ENCODE peak calls at places on chromosomes 12 and 14, in ten cellular contexts. G is stimulated activated CD4-positive, alpha-beta T cell treated with anti-CD3 and anti-CD28 coated beads, TNF-alpha, amount 100 ng/mL, for 24 hours; B is myocyte; S is ACHN; A is lower lobe of right lung; Y is NCI-H146; U is cardiac fibroblast; T is activated naive CD4-positive, alpha-beta T cell treated with anti-CD3 and anti-CD28 coated beads, Interleukin-2, amount 50 U/mL, for 16 hours; M is AG04450; N is non-pigmented ciliary epithelial cell. P is an unnamed sample.

GRCh38 chr12:52612431-52613290 is 5.7 kb downstream of the KRT73 start:
- DNase-seq in T (no peak), N (no peak), B (no peak), G (no peak), M (no peak), U (no peak), Y (no peak), A (no peak), S (no peak), P (no peak)

GRCh38 chr12:75666980-75667359 is 155.6 kb upstream of the KRR1 start:
- DNase-seq in B (peak), U (peak), T (no peak), A (no peak), M (no peak), S (no peak), G (no peak), N (peak), Y (no peak), P (no peak)

GRCh38 chr12:81712536-81712935 is 46.6 kb downstream of the PPFIA2 start:
- DNase-seq in U (no peak), Y (no peak), M (no peak), N (no peak), B (no peak), T (no peak), S (no peak), A (no peak), G (no peak), P (no peak)

GRCh38 chr14:21352587-21352986 is 31.2 kb downstream of the SUPT16H start:
- DNase-seq in Y (no peak), S (no peak), A (peak), B (no peak), G (no peak), M (no peak), N (no peak), T (no peak), U (no peak), P (no peak)

GRCh38 chr14:80055226-80055625 is 156.1 kb downstream of the DIO2 start:
- DNase-seq in Y (no peak), N (no peak), U (no peak), B (no peak), T (no peak), A (no peak), G (no peak), S (no peak), M (no peak), P (no peak)

GRCh38 chr12:4743046-4743445 is 22.8 kb downstream of the GALNT8 start:
- DNase-seq in B (no peak), S (peak), Y (no peak), A (no peak), T (no peak), M (no peak), U (no peak), N (no peak), G (no peak), P (no peak)

GRCh38 chr12:6963016-6963731 is 7.3 kb downstream of the PHB2 start:
- DNase-seq in G (no peak), T (no peak), Y (peak), M (no peak), S (no peak), N (no peak), B (no peak), U (no peak), A (peak), P (no peak)

GRCh38 chr14:95961481-95961880 is 77.7 kb upstream of the C14orf132 start:
- DNase-seq in U (no peak), S (no peak), Y (no peak), A (no peak), M (no peak), N (no peak), B (peak), G (no peak), T (no peak), P (no peak)

GRCh38 chr12:109739747-109740693 is 26.4 kb downstream of the FAM222A start:
- DNase-seq in N (no peak), Y (no peak), G (no peak), M (no peak), A (peak), U (no peak), B (no peak), T (peak), S (peak), P (no peak)

GRCh38 chr12:28563926-28564325 is 373.7 kb downstream of the CCDC91 start:
- DNase-seq in U (peak), A (no peak), B (no peak), M (peak), Y (no peak), S (no peak), G (no peak), N (no peak), T (no peak), P (no peak)

GRCh38 chr12:41419151-41419893 is 231.2 kb downstream of the PDZRN4 start:
- DNase-seq in U (no peak), T (no peak), M (no peak), N (no peak), S (no peak), Y (no peak), G (no peak), A (no peak), B (no peak), P (no peak)

GRCh38 chr12:108802666-108803036 is 54.7 kb downstream of the SSH1 start:
- DNase-seq in Y (no peak), A (no peak), T (no peak), M (no peak), N (no peak), U (peak), S (no peak), G (no peak), B (no peak), P (no peak)

GRCh38 chr12:68620528-68620927 is 9.8 kb downstream of the RAP1B start:
- DNase-seq in G (no peak), Y (no peak), N (no peak), A (no peak), M (no peak), T (no peak), B (no peak), S (no peak), U (no peak), P (no peak)

GRCh38 chr14:29895591-29896043 is 32.0 kb downstream of the PRKD1 start:
- DNase-seq in N (no peak), B (no peak), S (no peak), T (no peak), Y (peak), U (no peak), A (peak), G (no peak), M (no peak), P (no peak)

GRCh38 chr12:3725267-3726115 is 27.4 kb downstream of the CRACR2A start:
- DNase-seq in U (peak), T (no peak), G (no peak), S (no peak), Y (no peak), N (no peak), B (no peak), M (no peak), A (no peak), P (no peak)

GRCh38 chr14:60101801-60102200 is 10.1 kb downstream of the PCNX4 start:
- DNase-seq in T (no peak), S (no peak), A (no peak), U (no peak), Y (no peak), M (no peak), B (no peak), G (no peak), N (no peak), P (no peak)

GRCh38 chr12:73798523-73798922 is 739.1 kb upstream of the ATXN7L3B start:
- DNase-seq in U (no peak), S (no peak), N (peak), T (no peak), G (no peak), B (no peak), A (no peak), Y (no peak), M (no peak), P (no peak)

GRCh38 chr14:92495041-92495440 is 18.5 kb upstream of the RIN3 start:
- DNase-seq in B (no peak), U (peak), T (no peak), M (no peak), S (no peak), A (no peak), G (no peak), Y (no peak), N (no peak), P (no peak)

GRCh38 chr14:24080888-24081738 is 9.8 kb downstream of the CPNE6 start:
- DNase-seq in A (peak), N (no peak), G (peak), U (peak), B (peak), S (peak), M (no peak), T (peak), Y (peak), P (peak)

GRCh38 chr14:88871429-88871828 is 47.0 kb downstream of the TTC8 start:
- DNase-seq in B (no peak), M (no peak), U (no peak), N (no peak), Y (no peak), S (no peak), G (no peak), A (no peak), T (no peak), P (no peak)

GRCh38 chr14:60646202-60646886 is 2.9 kb downstream of the SIX1 start:
- DNase-seq in Y (no peak), B (peak), G (no peak), U (no peak), M (no peak), S (no peak), N (no peak), T (no peak), A (no peak), P (no peak)

GRCh38 chr14:93183596-93184317 is 940 bp downstream of the MOAP1 start:
- DNase-seq in G (no peak), B (no peak), A (no peak), M (no peak), S (no peak), U (no peak), N (no peak), T (no peak), Y (no peak), P (no peak)

GRCh38 chr12:82740129-82741000 is 53.7 kb downstream of the TMTC2 start:
- DNase-seq in S (peak), B (peak), M (no peak), N (peak), A (no peak), U (peak), G (no peak), T (no peak), Y (no peak), P (no peak)

GRCh38 chr12:18502422-18502821 is 235.4 kb downstream of the PLCZ1 start:
- DNase-seq in M (no peak), T (no peak), Y (peak), S (no peak), U (no peak), A (no peak), N (no peak), G (no peak), B (no peak), P (no peak)

GRCh38 chr14:22268875-22269274 is 320.1 kb downstream of the DAD1 start:
- DNase-seq in S (peak), U (peak), G (no peak), Y (no peak), T (no peak), N (no peak), A (no peak), B (no peak), M (no peak), P (no peak)

P was measured in activated T-helper 9 cell treated with anti-CD3 and anti-CD28 coated beads, Interleukin-2, amount 50 U/mL, for 16 hours.